ENCODE peak calls at places on chromosomes 3 and 15, in nine cellular contexts. V, Q, U, S, W, H, Z, E and G are unnamed samples. For H3K4me1, the result is how much of the 10 kb centered on the place peaks cover.

GRCh38 chr15:31477301-31477700 is 150.7 kb downstream of the KLF13 start:
- DNase-seq in U (no peak), E (no peak), V (no peak), H (no peak), Z (no peak), Q (no peak), S (no peak), W (peak), G (no peak)

GRCh38 chr3:194730369-194730768 is 44.7 kb downstream of the FAM43A start:
- DNase-seq in Q (peak), W (no peak), E (no peak), S (no peak), V (no peak), H (no peak), U (peak), Z (peak), G (no peak)

GRCh38 chr3:56620371-56620770 is 62.7 kb downstream of the TASOR start:
- DNase-seq in U (no peak), Q (no peak), Z (no peak), H (no peak), V (no peak), S (no peak), E (no peak), W (no peak), G (no peak)

GRCh38 chr15:47066386-47066785 is 650.9 kb upstream of the SEMA6D start:
- DNase-seq in W (no peak), S (no peak), U (no peak), Z (no peak), Q (no peak), H (no peak), E (no peak), V (no peak), G (no peak)

GRCh38 chr3:9897408-9898372 is 5.0 kb upstream of the IL17RE start:
- DNase-seq in U (peak), Q (peak), H (no peak), V (no peak), S (no peak), E (no peak), W (no peak), Z (peak), G (no peak)

GRCh38 chr15:31307270-31308184 is 19.1 kb upstream of the KLF13 start:
- DNase-seq in E (peak), W (no peak), V (no peak), S (no peak), U (no peak), H (no peak), Z (no peak), Q (no peak), G (no peak)

GRCh38 chr3:160129459-160130061 is 95.7 kb upstream of the C3orf80 start:
- DNase-seq in Q (no peak), V (no peak), H (no peak), U (no peak), E (no peak), S (no peak), Z (no peak), W (no peak), G (no peak)

GRCh38 chr3:150723946-150724345 is 20.2 kb upstream of the ERICH6 start:
- DNase-seq in Q (no peak), Z (peak), E (no peak), V (no peak), H (no peak), U (peak), S (no peak), W (no peak), G (no peak)

GRCh38 chr3:194470615-194471014 is 16.2 kb downstream of the ATP13A3 start:
- DNase-seq in U (no peak), V (no peak), H (no peak), E (no peak), W (no peak), Z (no peak), S (no peak), Q (no peak), G (no peak)

GRCh38 chr15:98727115-98728040 is 79.0 kb downstream of the IGF1R start:
- DNase-seq in Q (peak), E (peak), W (peak), H (peak), U (peak), V (peak), S (peak), Z (peak), G (peak)

GRCh38 chr3:100099621-100100020 is 14.7 kb downstream of the FILIP1L start:
- DNase-seq in H (no peak), S (no peak), W (no peak), Z (no peak), V (no peak), E (no peak), U (no peak), Q (no peak), G (no peak)

GRCh38 chr3:189393598-189393997 is 221.8 kb downstream of the TPRG1 start:
- DNase-seq in S (no peak), Q (no peak), E (no peak), W (no peak), V (no peak), Z (no peak), H (no peak), U (peak), G (no peak)

GRCh38 chr3:46970391-46971091 is 6.0 kb downstream of the CCDC12 start:
- DNase-seq in H (peak), U (no peak), Z (no peak), V (no peak), E (peak), Q (no peak), S (no peak), W (no peak), G (no peak)

GRCh38 chr3:4904801-4905695 is 74.2 kb upstream of the BHLHE40 start:
- DNase-seq in Z (peak), E (no peak), Q (no peak), V (no peak), U (peak), W (no peak), H (no peak), S (no peak), G (no peak)

GRCh38 chr15:43792761-43793493 is 807 bp downstream of the SERF2 start:
- DNase-seq in S (peak), W (no peak), Q (peak), E (no peak), Z (peak), U (peak), V (no peak), H (no peak), G (peak)

GRCh38 chr15:77419050-77419835 is 661 bp downstream of the PEAK1 start:
- DNase-seq in U (peak), H (peak), W (peak), Q (peak), S (peak), E (peak), Z (peak), V (peak), G (peak)

GRCh38 chr3:46846624-46847542 is 16.4 kb downstream of the MYL3 start:
- DNase-seq in H (no peak), Q (no peak), S (no peak), E (peak), Z (peak), U (no peak), W (peak), V (peak), G (peak)

GRCh38 chr3:73327052-73327451 is 265.6 kb downstream of the EBLN2 start:
- DNase-seq in H (no peak), E (no peak), Z (no peak), Q (no peak), U (no peak), S (no peak), V (no peak), W (no peak), G (no peak)

GRCh38 chr3:64143399-64144130 is 81.7 kb downstream of the PRICKLE2 start:
- DNase-seq in H (no peak), U (no peak), Z (no peak), Q (no peak), W (no peak), E (peak), S (no peak), V (no peak), G (no peak)

GRCh38 chr15:73265536-73266153 is 103.1 kb downstream of the HCN4 start:
- DNase-seq in U (peak), Z (peak), E (peak), Q (peak), S (no peak), V (peak), H (no peak), W (peak), G (peak)

GRCh38 chr3:100040446-100040845 is 73.9 kb downstream of the FILIP1L start:
- DNase-seq in S (no peak), V (no peak), W (peak), H (no peak), U (no peak), Z (no peak), E (no peak), Q (peak), G (no peak)

GRCh38 chr15:91593653-91594052 is 259.9 kb upstream of the SLCO3A1 start:
- DNase-seq in Q (no peak), E (no peak), Z (no peak), W (no peak), U (no peak), S (no peak), H (no peak), V (no peak), G (no peak)

GRCh38 chr15:69893863-69894262 is 203.9 kb downstream of the TLE3 start:
- DNase-seq in S (peak), W (no peak), U (no peak), E (peak), V (no peak), Q (no peak), Z (peak), H (peak), G (peak)

GRCh38 chr15:65336369-65336766 is 31.9 kb downstream of the RNU5B-1 start:
- DNase-seq in W (no peak), Z (no peak), H (no peak), V (no peak), U (no peak), E (no peak), Q (no peak), S (no peak), G (no peak)

GRCh38 chr3:64454179-64454578 is 228.9 kb upstream of the PRICKLE2 start:
- DNase-seq in U (no peak), V (no peak), E (no peak), S (no peak), Q (no peak), W (no peak), Z (no peak), H (no peak), G (no peak)

GRCh38 chr3:122484985-122485384 is 29.8 kb downstream of the KPNA1 start:
- DNase-seq in Q (no peak), U (no peak), S (no peak), W (no peak), E (no peak), Z (no peak), V (peak), H (no peak), G (no peak)

GRCh38 chr15:72099155-72099554 is 18.8 kb downstream of the MYO9A start:
- DNase-seq in V (no peak), W (no peak), S (no peak), H (no peak), Z (no peak), Q (no peak), U (no peak), E (no peak), G (no peak)
- H3K4me3 ChIP-seq in V (no peak), W (no peak), S (no peak), H (no peak), Z (no peak), Q (no peak), U (no peak), E (no peak), G (no peak)

GRCh38 chr3:50625879-50626182 is 8.9 kb downstream of the MAPKAPK3 start:
- DNase-seq in W (no peak), H (no peak), Q (no peak), V (no peak), Z (no peak), U (no peak), S (no peak), E (no peak), G (no peak)
- H3K4me1 ChIP-seq in W (under half), H (half or more), Q (under half), V (under half), Z (under half), U (under half), S (half or more), E (under half), G (under half)

DNA sequence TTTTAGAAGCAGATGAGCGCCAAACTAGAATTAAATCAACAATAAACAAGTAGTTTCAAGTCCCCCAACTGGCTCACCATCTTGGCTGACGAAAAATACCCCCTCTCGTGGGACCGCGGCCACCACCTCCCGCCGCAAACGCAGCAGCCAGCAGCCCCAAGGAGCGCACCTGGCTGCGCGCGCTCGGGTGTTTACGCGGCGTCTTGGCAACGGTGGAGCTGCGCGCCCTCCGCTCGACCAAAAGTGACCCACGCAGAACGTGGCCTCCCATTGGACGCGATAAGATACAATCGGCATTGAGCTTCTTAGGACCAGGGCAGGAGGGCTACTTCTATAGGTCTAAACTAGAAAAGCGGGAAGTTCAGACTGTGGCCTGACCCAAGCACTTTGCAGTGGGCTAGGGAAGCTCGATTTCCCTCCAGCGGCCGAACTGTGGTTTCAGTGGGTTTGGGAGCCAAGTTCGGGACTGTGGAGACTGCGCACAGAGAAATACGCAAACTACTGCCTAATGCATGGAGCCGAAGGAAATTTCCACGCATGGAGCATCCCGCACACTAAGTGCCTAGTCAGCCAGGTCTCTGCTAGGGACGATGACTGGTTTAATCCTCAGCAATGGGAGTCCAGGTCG is at the start of gene MNS1:
- DNase-seq in S (peak), E (peak), V (peak), W (peak), H (peak), U (peak), Z (peak), Q (peak), G (peak)
- H3K27ac ChIP-seq in S (no peak), E (peak), V (peak), W (no peak), H (peak), U (no peak), Z (no peak), Q (no peak), G (no peak)

GRCh38 chr15:88897142-88897455 is 1.8 kb upstream of the HAPLN3 start:
- DNase-seq in S (no peak), V (no peak), Z (no peak), Q (no peak), H (no peak), U (no peak), W (no peak), E (no peak), G (no peak)
- H3K4me3 ChIP-seq in S (no peak), V (no peak), Z (no peak), Q (no peak), H (peak), U (no peak), W (no peak), E (no peak), G (no peak)

DNA sequence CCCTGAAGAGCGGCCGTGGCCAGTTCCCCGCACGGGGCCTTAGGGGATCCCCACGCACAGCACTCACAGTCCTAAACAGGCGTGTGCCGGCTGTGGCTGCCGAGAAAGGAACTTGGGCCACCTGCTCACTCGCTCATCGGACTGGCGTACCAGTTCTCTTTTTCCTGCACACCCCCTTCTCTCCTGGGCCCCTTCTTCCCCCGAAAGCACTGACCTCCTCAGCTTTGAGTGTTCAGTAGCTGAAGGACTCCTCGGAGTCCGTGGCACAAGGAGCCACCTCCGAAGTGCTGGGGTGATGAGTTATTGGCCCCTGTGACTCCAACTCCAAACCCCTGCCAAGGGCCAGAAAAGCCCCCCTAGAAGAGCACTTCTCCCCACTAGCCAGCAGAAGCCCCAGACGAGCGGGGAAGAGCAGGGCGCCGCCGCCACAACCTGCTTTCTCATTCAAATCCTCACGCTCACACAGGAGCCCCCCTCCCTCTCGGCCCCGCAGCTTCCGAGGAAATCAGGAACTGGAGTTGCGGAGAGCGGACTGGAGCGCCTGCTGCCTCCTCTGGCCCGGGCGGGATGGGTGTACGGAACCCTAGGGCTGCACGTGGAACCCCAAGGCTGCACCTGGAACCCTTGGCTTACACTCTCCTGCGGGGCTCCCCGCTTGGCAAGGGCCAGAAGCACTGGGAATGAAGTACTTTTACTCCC is at the start of gene PLCH1:
- DNase-seq in Q (peak), H (peak), W (peak), E (peak), U (peak), S (peak), V (peak), Z (peak), G (peak)
- H3K4me1 ChIP-seq in Q (under half), H (under half), W (under half), E (under half), U (under half), S (under half), V (under half), Z (under half), G (under half)

GRCh38 chr3:115401298-115401697 is 222.0 kb upstream of the GAP43 start:
- DNase-seq in Q (no peak), S (no peak), W (peak), E (no peak), V (no peak), Z (no peak), H (no peak), U (no peak), G (no peak)

GRCh38 chr3:115399751-115400150 is 223.6 kb upstream of the GAP43 start:
- DNase-seq in Z (no peak), W (no peak), E (no peak), Q (no peak), S (no peak), H (no peak), V (no peak), U (no peak), G (no peak)

GRCh38 chr3:115402651-115403050 is 220.7 kb upstream of the GAP43 start:
- DNase-seq in E (no peak), Q (no peak), H (no peak), V (no peak), U (no peak), Z (no peak), W (no peak), S (no peak), G (no peak)

GRCh38 chr3:115401891-115402501 is 221.3 kb upstream of the GAP43 start:
- DNase-seq in V (peak), Q (no peak), E (peak), U (no peak), S (no peak), H (no peak), Z (no peak), W (no peak), G (no peak)

DNA sequence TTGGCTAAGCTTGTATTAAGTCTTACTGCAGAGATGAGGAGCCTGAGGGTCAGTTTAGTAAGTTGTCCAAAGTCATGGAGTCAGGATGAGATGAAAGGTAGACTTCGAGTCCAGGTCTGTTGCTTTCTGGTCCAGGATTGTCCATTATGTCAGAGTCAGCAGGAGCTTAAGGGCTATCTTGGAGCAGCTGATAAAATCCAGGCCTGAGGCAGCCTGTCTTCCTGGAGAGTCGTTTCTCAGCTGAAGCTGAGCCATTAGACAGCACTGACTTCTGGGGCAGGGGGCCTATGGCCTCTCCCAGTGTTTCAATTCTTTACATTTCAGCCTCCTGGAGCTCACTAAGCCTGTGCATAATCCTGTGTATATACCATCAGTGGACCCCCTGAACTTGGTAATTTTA is 219.5 kb upstream of the GAP43 start:
- DNase-seq in V (no peak), H (no peak), W (no peak), U (no peak), Z (no peak), S (no peak), E (peak), Q (peak), G (no peak)
- H3K27ac ChIP-seq in V (no peak), H (no peak), W (no peak), U (no peak), Z (no peak), S (no peak), E (no peak), Q (no peak), G (no peak)

GRCh38 chr3:129016366-129016724 is 15.2 kb downstream of the EFCC1 start:
- DNase-seq in H (no peak), W (no peak), V (no peak), Z (peak), Q (no peak), E (no peak), U (peak), S (no peak), G (peak)

GRCh38 chr3:129015388-129016105 is 14.4 kb downstream of the EFCC1 start:
- DNase-seq in Z (no peak), H (peak), W (no peak), Q (no peak), S (peak), E (no peak), U (peak), V (no peak), G (peak)

GRCh38 chr3:129018271-129018670 is 17.2 kb downstream of the EFCC1 start:
- DNase-seq in Q (no peak), W (no peak), S (no peak), U (no peak), Z (no peak), H (no peak), E (no peak), V (no peak), G (no peak)

GRCh38 chr3:129017531-129017899 is 16.4 kb downstream of the EFCC1 start:
- DNase-seq in V (no peak), E (peak), W (no peak), S (no peak), Q (peak), H (no peak), U (no peak), Z (no peak), G (no peak)

DNA sequence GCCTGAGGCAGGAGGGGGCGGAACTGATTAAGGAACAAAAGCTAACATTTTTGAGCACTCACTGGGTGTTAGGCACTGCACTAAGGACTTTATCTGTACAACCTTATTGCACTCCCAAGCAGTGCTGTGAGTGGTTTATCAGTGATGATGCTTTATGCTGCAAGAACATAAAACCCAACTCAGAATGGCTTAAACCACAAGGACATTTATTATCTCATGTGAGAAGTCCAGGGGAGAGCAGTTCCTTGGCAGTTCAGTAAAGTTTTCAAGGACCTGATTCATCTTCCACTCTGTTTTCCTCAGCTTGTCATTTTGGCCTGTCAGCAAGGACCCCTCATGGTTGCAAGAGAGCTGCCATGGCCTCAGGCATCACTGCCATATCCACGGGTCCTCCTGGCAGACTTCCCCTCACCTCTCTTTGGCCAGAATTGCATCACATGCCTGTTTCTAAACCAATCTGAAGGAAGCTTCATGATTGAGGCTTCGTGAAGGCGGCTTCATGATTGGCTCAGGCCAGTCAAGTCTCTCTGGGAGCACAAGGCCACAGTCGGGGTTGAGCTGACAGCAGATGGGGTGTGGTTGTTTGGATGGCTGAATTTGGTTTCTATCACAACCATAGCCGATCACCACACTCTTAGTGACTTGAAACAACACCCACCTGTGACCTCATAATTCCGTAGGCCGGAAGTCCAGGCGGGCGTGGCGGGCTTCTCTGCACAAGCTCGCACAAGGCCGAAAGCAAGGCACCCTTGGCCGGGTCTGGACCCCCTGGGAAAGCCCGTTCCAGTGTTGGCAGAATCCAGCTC is 15.8 kb downstream of the EFCC1 start:
- DNase-seq in E (peak), V (no peak), Z (peak), U (peak), W (no peak), H (peak), S (peak), Q (no peak), G (peak)
- H3K4me3 ChIP-seq in E (no peak), V (no peak), Z (no peak), U (no peak), W (no peak), H (no peak), S (no peak), Q (no peak), G (no peak)